ENCODE peak calls at places on chromosomes 4 and X, in five cellular contexts. Q is Peyer's patch, O is AG04450, A is retinal pigment epithelial cell, C is tibial nerve. S is an unnamed sample.
A peak's percentile ranks its signal among the peaks of the same experiment; 100 is the strongest.

GRCh38 chr4:148225639-148226038 is 216.6 kb downstream of the NR3C2 start:
- DNase-seq in Q (no peak), O (no peak), A (no peak), C (no peak), S (no peak)

GRCh38 chr4:93267747-93268146 is 560.8 kb upstream of the ATOH1 start:
- DNase-seq in Q (no peak), O (no peak), A (no peak), C (no peak), S (no peak)

GRCh38 chr4:79049840-79050520 is 110.7 kb upstream of the PAQR3 start:
- DNase-seq in Q (no peak), O (no peak), A (no peak), C (no peak), S (no peak)

GRCh38 chrX:40543661-40544328 is 37.0 kb upstream of the ATP6AP2 start:
- DNase-seq in Q (no peak), O (peak; percentile 29), A (peak; percentile 11), C (peak; percentile 41), S (peak; percentile 36)

GRCh38 chrX:3548743-3549441 is 164.6 kb downstream of the PRKX start:
- DNase-seq in Q (no peak), O (peak; percentile 62), A (peak; percentile 21), C (peak; percentile 7), S (no peak)

GRCh38 chrX:107420571-107420970 is 28.9 kb upstream of the FRMPD3 start:
- DNase-seq in Q (no peak), O (no peak), A (no peak), C (no peak), S (no peak)

GRCh38 chr4:103915224-103915869 is 195.6 kb upstream of the TACR3 start:
- DNase-seq in Q (no peak), O (no peak), A (peak; percentile 0), C (no peak), S (peak; percentile 18)

GRCh38 chrX:125108926-125109325 is 210.7 kb upstream of the TEX13C start:
- DNase-seq in Q (no peak), O (no peak), A (no peak), C (no peak), S (no peak)

GRCh38 chrX:45747905-45748304 is 547.2 kb upstream of the DIPK2B start:
- DNase-seq in Q (no peak), O (no peak), A (no peak), C (no peak), S (no peak)

GRCh38 chrX:87975365-87975764 is 457.8 kb downstream of the KLHL4 start:
- DNase-seq in Q (no peak), O (no peak), A (no peak), C (no peak), S (no peak)

GRCh38 chr4:181420950-181421349 is 822.3 kb upstream of the TENM3 start:
- DNase-seq in Q (no peak), O (no peak), A (no peak), C (no peak), S (no peak)

GRCh38 chr4:138688531-138689181 is 326.9 kb upstream of the NOCT start:
- DNase-seq in Q (no peak), O (no peak), A (peak; percentile 68), C (no peak), S (no peak)

GRCh38 chrX:44495091-44495490 is 47.6 kb downstream of the FUNDC1 start:
- DNase-seq in Q (no peak), O (no peak), A (no peak), C (no peak), S (no peak)

GRCh38 chr4:39085891-39086290 is 23.9 kb downstream of the KLHL5 start:
- DNase-seq in Q (no peak), O (no peak), A (no peak), C (no peak), S (no peak)

GRCh38 chr4:118270492-118270891 is 82.3 kb downstream of the PRSS12 start:
- DNase-seq in Q (no peak), O (no peak), A (no peak), C (peak; percentile 37), S (peak; percentile 37)

GRCh38 chrX:86002076-86002896 is 45.1 kb downstream of the CHM start:
- DNase-seq in Q (peak; percentile 35), O (no peak), A (no peak), C (no peak), S (no peak)

GRCh38 chr4:17066241-17066640 is 167.8 kb upstream of the LDB2 start:
- DNase-seq in Q (no peak), O (no peak), A (no peak), C (no peak), S (no peak)

GRCh38 chrX:134673123-134673522 is 14.9 kb upstream of the PLAC1 start:
- DNase-seq in Q (no peak), O (no peak), A (no peak), C (no peak), S (no peak)

GRCh38 chr4:106238819-106239420 is 77.1 kb downstream of the TBCK start:
- DNase-seq in Q (no peak), O (no peak), A (no peak), C (no peak), S (no peak)

GRCh38 chr4:55397521-55398321 is 2.0 kb downstream of the TMEM165 start:
- DNase-seq in Q (no peak), O (no peak), A (no peak), C (no peak), S (no peak)

GRCh38 chr4:73856518-73856917 is 3.4 kb downstream of the PF4V1 start:
- DNase-seq in Q (no peak), O (no peak), A (peak; percentile 77), C (peak; percentile 16), S (no peak)

GRCh38 chr4:121484633-121485032 is 103.8 kb upstream of the QRFPR start:
- DNase-seq in Q (no peak), O (peak; percentile 21), A (peak; percentile 6), C (peak; percentile 7), S (peak; percentile 46)

GRCh38 chr4:94746746-94747145 is 11.0 kb upstream of the BMPR1B start:
- DNase-seq in Q (no peak), O (no peak), A (no peak), C (no peak), S (no peak)

GRCh38 chr4:71540749-71541269 is 202.0 kb downstream of the SLC4A4 start:
- DNase-seq in Q (no peak), O (no peak), A (no peak), C (no peak), S (no peak)
- TF ChIP-seq CTCF in Q (no peak), O (peak; percentile 19), A (peak; percentile 29), C (no peak), S (no peak)

GRCh38 chr4:101184668-101185067 is 162.7 kb downstream of the PPP3CA start:
- DNase-seq in Q (no peak), O (no peak), A (no peak), C (no peak), S (no peak)

GRCh38 chr4:101188906-101189305 is 158.4 kb downstream of the PPP3CA start:
- DNase-seq in Q (no peak), O (no peak), A (no peak), C (no peak), S (no peak)

GRCh38 chr4:101191302-101192098 is 155.8 kb downstream of the PPP3CA start:
- DNase-seq in Q (peak; percentile 21), O (peak; percentile 36), A (peak; percentile 86), C (peak; percentile 70), S (no peak)

GRCh38 chr4:101186558-101187184 is 160.7 kb downstream of the PPP3CA start:
- DNase-seq in Q (no peak), O (no peak), A (no peak), C (no peak), S (no peak)

DNA sequence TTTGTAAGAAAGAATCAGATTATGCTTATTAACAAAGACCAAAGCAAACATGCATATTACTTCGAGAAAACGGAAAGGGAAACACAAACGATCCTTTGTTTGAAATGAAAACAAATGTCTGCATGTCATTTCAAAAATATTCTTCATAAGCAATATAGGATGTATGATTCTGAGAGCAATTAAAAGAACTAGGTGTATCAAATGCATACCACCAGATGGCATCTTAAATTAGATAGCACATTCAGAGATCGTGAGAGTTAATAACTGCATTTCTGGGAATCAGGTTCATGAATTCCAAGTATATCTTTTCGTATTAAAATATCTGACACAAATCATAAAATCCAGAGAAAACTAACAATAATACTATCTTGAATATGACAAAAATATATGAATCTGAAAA is 159.5 kb downstream of the PPP3CA start:
- DNase-seq in Q (no peak), O (no peak), A (no peak), C (no peak), S (no peak)
- TF ChIP-seq CTCF in Q (peak; percentile 11), O (no peak), A (peak; percentile 29), C (peak; percentile 23), S (no peak)

GRCh38 chrX:24024819-24025740 is 1.9 kb downstream of the KLHL15 start:
- DNase-seq in Q (peak; percentile 80), O (peak; percentile 84), A (peak; percentile 52), C (peak; percentile 81), S (peak; percentile 90)
- TF ChIP-seq CTCF in Q (no peak), O (no peak), A (no peak), C (no peak), S (peak; percentile 47)

DNA sequence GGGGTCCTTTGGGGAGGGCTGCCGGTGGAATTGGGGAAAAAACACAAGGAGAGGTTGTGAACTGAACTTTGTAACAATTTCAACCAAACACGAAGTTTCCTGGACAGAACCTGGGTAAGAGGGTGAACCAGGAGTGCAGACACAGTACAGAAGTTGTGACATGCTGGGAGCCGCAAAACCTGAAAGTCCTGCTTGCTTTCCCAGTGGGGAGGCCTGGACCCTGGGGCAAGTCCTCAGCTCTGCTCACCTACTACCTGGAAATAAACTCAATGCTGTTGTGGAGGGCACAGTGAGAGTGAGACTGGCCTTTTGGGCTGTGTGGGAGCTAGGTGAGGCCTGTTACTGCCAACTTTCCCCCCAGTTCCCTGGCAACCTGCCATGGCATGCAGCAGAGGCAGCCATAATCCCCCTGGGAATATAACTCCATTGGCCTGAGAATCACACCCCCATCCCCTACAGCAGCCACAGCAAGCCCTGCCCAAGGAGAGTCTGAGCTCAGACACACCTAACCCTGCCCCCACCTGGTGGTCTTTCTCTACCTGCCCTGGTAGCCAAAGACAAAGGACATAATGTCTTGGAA is 162.8 kb downstream of the THOC2 start:
- DNase-seq in Q (no peak), O (no peak), A (no peak), C (no peak), S (no peak)
- TF ChIP-seq CTCF in Q (no peak), O (no peak), A (no peak), C (no peak), S (no peak)

DNA sequence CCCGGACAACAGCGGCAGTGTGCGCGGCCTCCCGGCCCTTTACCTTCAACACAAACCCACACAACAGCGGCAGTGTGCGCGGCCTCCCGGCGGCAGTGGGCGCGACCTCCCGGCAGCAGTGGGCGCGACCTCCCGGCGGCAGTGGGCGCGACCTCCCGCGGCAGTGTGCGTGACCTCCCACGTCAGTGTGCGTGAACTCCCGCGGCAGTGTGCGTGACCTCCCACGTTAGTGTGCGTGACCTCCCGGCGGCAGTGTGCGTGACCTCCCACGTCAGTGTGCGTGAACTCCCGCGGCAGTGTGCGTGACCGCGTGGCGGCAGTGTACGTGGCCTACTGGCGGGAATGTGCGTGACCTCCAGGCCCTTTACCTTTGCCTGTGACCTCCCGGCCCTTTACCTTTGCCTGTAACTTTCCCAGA is 576.6 kb upstream of the FRG1 start:
- DNase-seq in Q (no peak), O (no peak), A (no peak), C (no peak), S (no peak)
- TF ChIP-seq CTCF in Q (no peak), O (no peak), A (no peak), C (no peak), S (no peak)

GRCh38 chr4:15878011-15878410 is 60.5 kb downstream of the FGFBP1 start:
- DNase-seq in Q (no peak), O (no peak), A (no peak), C (no peak), S (no peak)
- TF ChIP-seq CTCF in Q (no peak), O (no peak), A (no peak), C (no peak), S (peak; percentile 2)

GRCh38 chr4:166104623-166105022 is 231.6 kb downstream of the TLL1 start:
- DNase-seq in Q (no peak), O (no peak), A (no peak), C (no peak), S (no peak)
- TF ChIP-seq CTCF in Q (no peak), O (no peak), A (no peak), C (no peak), S (no peak)